ENCODE peak calls at places on chromosomes 13 and 19, in eight cellular contexts. One of them, this sample, is unnamed.

GRCh38 chr19:20247016-20247683 is 80.1 kb downstream of the ZNF486 start:
- DNase-seq in midbrain: peak; percentile 69
- DNase-seq in transverse colon: no peak
- DNase-seq in mammary epithelial cell: peak; percentile 2
- DNase-seq in NCI-H1417 treated with DMSO at 0.1 percent for 48 hours: no peak
- DNase-seq in NCI-H460: no peak
- DNase-seq in GM19239: no peak
- DNase-seq in C1 segment of cervical spinal cord: peak; percentile 14
- DNase-seq in this sample: no peak

GRCh38 chr13:76937416-76937815 is 10.9 kb upstream of the ACOD1 start:
- DNase-seq in transverse colon: no peak
- DNase-seq in mammary epithelial cell: peak; percentile 93
- DNase-seq in GM19239: no peak
- DNase-seq in NCI-H1417 treated with DMSO at 0.1 percent for 48 hours: no peak
- DNase-seq in midbrain: no peak
- DNase-seq in NCI-H460: no peak
- DNase-seq in C1 segment of cervical spinal cord: no peak
- DNase-seq in this sample: no peak

GRCh38 chr13:106052200-106052767 is 483.2 kb downstream of the EFNB2 start:
- DNase-seq in midbrain: no peak
- DNase-seq in GM19239: no peak
- DNase-seq in C1 segment of cervical spinal cord: no peak
- DNase-seq in mammary epithelial cell: no peak
- DNase-seq in transverse colon: no peak
- DNase-seq in NCI-H460: no peak
- DNase-seq in NCI-H1417 treated with DMSO at 0.1 percent for 48 hours: no peak
- DNase-seq in this sample: no peak

GRCh38 chr13:35720690-35721554 is 244.4 kb upstream of the MAB21L1 start:
- DNase-seq in midbrain: peak; percentile 58
- DNase-seq in mammary epithelial cell: peak; percentile 9
- DNase-seq in GM19239: peak; percentile 36
- DNase-seq in NCI-H460: peak; percentile 38
- DNase-seq in C1 segment of cervical spinal cord: peak; percentile 9
- DNase-seq in transverse colon: peak; percentile 42
- DNase-seq in NCI-H1417 treated with DMSO at 0.1 percent for 48 hours: no peak
- DNase-seq in this sample: peak; percentile 39

GRCh38 chr13:99258946-99259345 is 767 bp upstream of the GPR18 start:
- DNase-seq in C1 segment of cervical spinal cord: no peak
- DNase-seq in NCI-H460: no peak
- DNase-seq in midbrain: no peak
- DNase-seq in mammary epithelial cell: no peak
- DNase-seq in transverse colon: no peak
- DNase-seq in NCI-H1417 treated with DMSO at 0.1 percent for 48 hours: no peak
- DNase-seq in GM19239: peak; percentile 44
- DNase-seq in this sample: no peak

GRCh38 chr19:956747-957451 is 27.2 kb upstream of the WDR18 start:
- DNase-seq in NCI-H1417 treated with DMSO at 0.1 percent for 48 hours: no peak
- DNase-seq in GM19239: no peak
- DNase-seq in mammary epithelial cell: no peak
- DNase-seq in transverse colon: no peak
- DNase-seq in NCI-H460: no peak
- DNase-seq in midbrain: no peak
- DNase-seq in C1 segment of cervical spinal cord: no peak
- DNase-seq in this sample: no peak

GRCh38 chr13:34899888-34900287 is 42.2 kb upstream of the NBEA start:
- DNase-seq in GM19239: no peak
- DNase-seq in transverse colon: no peak
- DNase-seq in NCI-H1417 treated with DMSO at 0.1 percent for 48 hours: no peak
- DNase-seq in NCI-H460: no peak
- DNase-seq in mammary epithelial cell: no peak
- DNase-seq in C1 segment of cervical spinal cord: no peak
- DNase-seq in midbrain: no peak
- DNase-seq in this sample: no peak

GRCh38 chr13:112448621-112449544 is 72.7 kb downstream of the SPACA7 start:
- DNase-seq in C1 segment of cervical spinal cord: no peak
- DNase-seq in transverse colon: no peak
- DNase-seq in GM19239: no peak
- DNase-seq in midbrain: no peak
- DNase-seq in mammary epithelial cell: no peak
- DNase-seq in NCI-H1417 treated with DMSO at 0.1 percent for 48 hours: no peak
- DNase-seq in NCI-H460: no peak
- DNase-seq in this sample: no peak

GRCh38 chr13:111915104-111915551 is 151.8 kb upstream of the SOX1 start:
- DNase-seq in GM19239: no peak
- DNase-seq in NCI-H460: no peak
- DNase-seq in NCI-H1417 treated with DMSO at 0.1 percent for 48 hours: no peak
- DNase-seq in midbrain: no peak
- DNase-seq in mammary epithelial cell: no peak
- DNase-seq in transverse colon: no peak
- DNase-seq in C1 segment of cervical spinal cord: no peak
- DNase-seq in this sample: no peak

GRCh38 chr13:21240586-21240985 is 64.1 kb downstream of the MRPL57 start:
- DNase-seq in mammary epithelial cell: no peak
- DNase-seq in midbrain: no peak
- DNase-seq in NCI-H1417 treated with DMSO at 0.1 percent for 48 hours: no peak
- DNase-seq in transverse colon: no peak
- DNase-seq in NCI-H460: no peak
- DNase-seq in C1 segment of cervical spinal cord: no peak
- DNase-seq in GM19239: no peak
- DNase-seq in this sample: no peak

GRCh38 chr13:112442483-112443090 is 66.4 kb downstream of the SPACA7 start:
- DNase-seq in transverse colon: no peak
- DNase-seq in C1 segment of cervical spinal cord: no peak
- DNase-seq in NCI-H1417 treated with DMSO at 0.1 percent for 48 hours: no peak
- DNase-seq in midbrain: no peak
- DNase-seq in NCI-H460: no peak
- DNase-seq in mammary epithelial cell: peak; percentile 4
- DNase-seq in GM19239: no peak
- DNase-seq in this sample: no peak

GRCh38 chr19:39499082-39499642 is 415 bp downstream of the DLL3 start:
- DNase-seq in NCI-H460: no peak
- DNase-seq in midbrain: no peak
- DNase-seq in C1 segment of cervical spinal cord: no peak
- DNase-seq in NCI-H1417 treated with DMSO at 0.1 percent for 48 hours: no peak
- DNase-seq in transverse colon: no peak
- DNase-seq in mammary epithelial cell: peak; percentile 17
- DNase-seq in GM19239: no peak
- DNase-seq in this sample: no peak

GRCh38 chr19:11141937-11142527 is 13.6 kb downstream of the SPC24 start:
- DNase-seq in transverse colon: no peak
- DNase-seq in C1 segment of cervical spinal cord: no peak
- DNase-seq in midbrain: no peak
- DNase-seq in NCI-H460: no peak
- DNase-seq in GM19239: no peak
- DNase-seq in mammary epithelial cell: no peak
- DNase-seq in NCI-H1417 treated with DMSO at 0.1 percent for 48 hours: no peak
- DNase-seq in this sample: no peak

GRCh38 chr13:66154981-66155380 is 1075.2 kb downstream of the PCDH9 start:
- DNase-seq in C1 segment of cervical spinal cord: no peak
- DNase-seq in NCI-H1417 treated with DMSO at 0.1 percent for 48 hours: no peak
- DNase-seq in midbrain: no peak
- DNase-seq in NCI-H460: no peak
- DNase-seq in transverse colon: no peak
- DNase-seq in mammary epithelial cell: no peak
- DNase-seq in GM19239: no peak
- DNase-seq in this sample: no peak

GRCh38 chr13:47033216-47033615 is 136.4 kb upstream of the HTR2A start:
- DNase-seq in transverse colon: no peak
- DNase-seq in C1 segment of cervical spinal cord: no peak
- DNase-seq in GM19239: no peak
- DNase-seq in NCI-H1417 treated with DMSO at 0.1 percent for 48 hours: no peak
- DNase-seq in NCI-H460: no peak
- DNase-seq in mammary epithelial cell: peak; percentile 10
- DNase-seq in midbrain: no peak
- DNase-seq in this sample: no peak

GRCh38 chr19:7188682-7189629 is 105.3 kb downstream of the INSR start:
- DNase-seq in mammary epithelial cell: no peak
- DNase-seq in NCI-H460: no peak
- DNase-seq in NCI-H1417 treated with DMSO at 0.1 percent for 48 hours: no peak
- DNase-seq in C1 segment of cervical spinal cord: no peak
- DNase-seq in GM19239: no peak
- DNase-seq in midbrain: no peak
- DNase-seq in transverse colon: no peak
- DNase-seq in this sample: no peak

GRCh38 chr19:10317045-10317856 is 1.4 kb upstream of the FDX2 start:
- DNase-seq in midbrain: no peak
- DNase-seq in NCI-H1417 treated with DMSO at 0.1 percent for 48 hours: no peak
- DNase-seq in transverse colon: no peak
- DNase-seq in C1 segment of cervical spinal cord: no peak
- DNase-seq in NCI-H460: no peak
- DNase-seq in GM19239: no peak
- DNase-seq in mammary epithelial cell: no peak
- DNase-seq in this sample: no peak

GRCh38 chr13:40552895-40553294 is 113.5 kb downstream of the FOXO1 start:
- DNase-seq in NCI-H1417 treated with DMSO at 0.1 percent for 48 hours: no peak
- DNase-seq in GM19239: no peak
- DNase-seq in C1 segment of cervical spinal cord: no peak
- DNase-seq in transverse colon: no peak
- DNase-seq in midbrain: no peak
- DNase-seq in mammary epithelial cell: no peak
- DNase-seq in NCI-H460: no peak
- DNase-seq in this sample: no peak

GRCh38 chr13:20713751-20714150 is 10.3 kb downstream of the IL17D start:
- DNase-seq in C1 segment of cervical spinal cord: peak; percentile 76
- DNase-seq in transverse colon: no peak
- DNase-seq in NCI-H460: no peak
- DNase-seq in mammary epithelial cell: no peak
- DNase-seq in GM19239: no peak
- DNase-seq in NCI-H1417 treated with DMSO at 0.1 percent for 48 hours: no peak
- DNase-seq in midbrain: peak; percentile 43
- DNase-seq in this sample: no peak

GRCh38 chr19:50711805-50712204 is 7.8 kb downstream of the SHANK1 start:
- DNase-seq in C1 segment of cervical spinal cord: no peak
- DNase-seq in NCI-H1417 treated with DMSO at 0.1 percent for 48 hours: no peak
- DNase-seq in GM19239: no peak
- DNase-seq in midbrain: no peak
- DNase-seq in transverse colon: no peak
- DNase-seq in mammary epithelial cell: no peak
- DNase-seq in NCI-H460: no peak
- DNase-seq in this sample: no peak